ENCODE peak calls at places on chromosomes 7 and 10, in eight cellular contexts. Q, S, E, N, Y, Z, D and I are unnamed samples.

GRCh38 chr7:69564454-69565417 is 33.5 kb upstream of the AUTS2 start:
- DNase-seq in Q (no peak), S (peak), E (peak), N (no peak), Y (peak), Z (no peak), D (peak), I (peak)

GRCh38 chr7:85773116-85773783 is 586.4 kb upstream of the SEMA3D start:
- DNase-seq in Q (no peak), S (no peak), E (peak), N (peak), Y (no peak), Z (peak), D (no peak), I (no peak)

GRCh38 chr7:51029586-51030230 is 247.0 kb upstream of the GRB10 start:
- DNase-seq in Q (no peak), S (no peak), E (peak), N (peak), Y (no peak), Z (peak), D (no peak), I (no peak)

GRCh38 chr10:88272186-88272585 is 310.9 kb downstream of the RNLS start:
- DNase-seq in Q (no peak), S (no peak), E (no peak), N (no peak), Y (no peak), Z (no peak), D (no peak), I (no peak)

GRCh38 chr7:89680161-89680560 is 474.1 kb upstream of the STEAP1 start:
- DNase-seq in Q (no peak), S (no peak), E (no peak), N (no peak), Y (no peak), Z (no peak), D (no peak), I (no peak)

GRCh38 chr7:1719913-1720312 is 49.8 kb downstream of the ELFN1 start:
- DNase-seq in Q (no peak), S (no peak), E (no peak), N (no peak), Y (no peak), Z (no peak), D (no peak), I (no peak)

GRCh38 chr7:157809154-157809862 is 472.5 kb downstream of the DNAJB6 start:
- DNase-seq in Q (no peak), S (no peak), E (no peak), N (no peak), Y (no peak), Z (no peak), D (no peak), I (no peak)

GRCh38 chr7:16271990-16272665 is 149.2 kb downstream of the CRPPA start:
- DNase-seq in Q (no peak), S (no peak), E (peak), N (no peak), Y (no peak), Z (no peak), D (no peak), I (no peak)

GRCh38 chr10:43227911-43228782 is 38.7 kb downstream of the RASGEF1A start:
- DNase-seq in Q (peak), S (no peak), E (no peak), N (no peak), Y (no peak), Z (no peak), D (no peak), I (peak)

GRCh38 chr7:24982917-24983316 is 2.9 kb upstream of the OSBPL3 start:
- DNase-seq in Q (no peak), S (no peak), E (no peak), N (no peak), Y (no peak), Z (no peak), D (no peak), I (no peak)

GRCh38 chr7:91468231-91468630 is 204.0 kb downstream of the FZD1 start:
- DNase-seq in Q (no peak), S (no peak), E (no peak), N (no peak), Y (no peak), Z (no peak), D (no peak), I (no peak)

GRCh38 chr7:27184342-27185012 is 555 bp downstream of the HOXA11 start:
- DNase-seq in Q (peak), S (no peak), E (peak), N (no peak), Y (peak), Z (no peak), D (no peak), I (peak)

GRCh38 chr7:155804897-155805825 is 7.1 kb downstream of the SHH start:
- DNase-seq in Q (peak), S (peak), E (peak), N (no peak), Y (peak), Z (peak), D (peak), I (peak)

GRCh38 chr10:120456626-120457430 is at the start of gene PLPP4:
- DNase-seq in Q (peak), S (peak), E (peak), N (no peak), Y (peak), Z (no peak), D (no peak), I (no peak)

GRCh38 chr7:36946401-36946739 is 222.1 kb upstream of the AOAH start:
- DNase-seq in Q (no peak), S (no peak), E (no peak), N (no peak), Y (no peak), Z (no peak), D (no peak), I (no peak)

GRCh38 chr10:34282186-34282585 is 532.9 kb downstream of the PARD3 start:
- DNase-seq in Q (no peak), S (peak), E (no peak), N (no peak), Y (no peak), Z (no peak), D (no peak), I (no peak)

GRCh38 chr10:5484205-5484604 is 15.2 kb downstream of the CALML5 start:
- DNase-seq in Q (no peak), S (no peak), E (peak), N (no peak), Y (no peak), Z (peak), D (no peak), I (no peak)

GRCh38 chr10:68327889-68328786 is 3.7 kb upstream of the HNRNPH3 start:
- DNase-seq in Q (no peak), S (no peak), E (peak), N (no peak), Y (no peak), Z (peak), D (no peak), I (no peak)

GRCh38 chr7:90621892-90622182 is 25.7 kb downstream of the CDK14 start:
- DNase-seq in Q (no peak), S (no peak), E (no peak), N (no peak), Y (no peak), Z (no peak), D (no peak), I (no peak)

GRCh38 chr7:25382175-25382574 is 153.9 kb upstream of the NPVF start:
- DNase-seq in Q (no peak), S (no peak), E (no peak), N (no peak), Y (no peak), Z (no peak), D (no peak), I (no peak)

GRCh38 chr10:115830260-115830970 is 442.6 kb downstream of the GFRA1 start:
- DNase-seq in Q (no peak), S (no peak), E (no peak), N (peak), Y (no peak), Z (peak), D (no peak), I (no peak)

GRCh38 chr7:101021703-101022102 is 1.8 kb downstream of the MUC17 start:
- DNase-seq in Q (no peak), S (no peak), E (no peak), N (no peak), Y (no peak), Z (no peak), D (no peak), I (no peak)

GRCh38 chr10:4532976-4533375 is 293.0 kb upstream of the AKR1E2 start:
- DNase-seq in Q (no peak), S (no peak), E (peak), N (no peak), Y (no peak), Z (no peak), D (no peak), I (no peak)

GRCh38 chr7:70014472-70015232 is 416.4 kb downstream of the AUTS2 start:
- DNase-seq in Q (no peak), S (no peak), E (no peak), N (no peak), Y (no peak), Z (no peak), D (no peak), I (no peak)

GRCh38 chr10:43453266-43453831 is 16.4 kb downstream of the ZNF487 start:
- DNase-seq in Q (no peak), S (peak), E (no peak), N (no peak), Y (no peak), Z (no peak), D (peak), I (no peak)

GRCh38 chr7:153422291-153423189 is 629.7 kb upstream of the DPP6 start:
- DNase-seq in Q (no peak), S (no peak), E (no peak), N (no peak), Y (no peak), Z (no peak), D (no peak), I (no peak)

GRCh38 chr7:99599836-99600235 is 1.8 kb downstream of the TMEM225B start:
- DNase-seq in Q (no peak), S (no peak), E (no peak), N (no peak), Y (no peak), Z (no peak), D (no peak), I (no peak)

GRCh38 chr7:30321992-30322637 is 37.7 kb downstream of the ZNRF2 start:
- DNase-seq in Q (no peak), S (peak), E (peak), N (no peak), Y (no peak), Z (peak), D (peak), I (no peak)

GRCh38 chr10:75984067-75984466 is 552.6 kb downstream of the LRMDA start:
- DNase-seq in Q (no peak), S (no peak), E (no peak), N (no peak), Y (no peak), Z (no peak), D (no peak), I (no peak)

GRCh38 chr10:119896937-119897336 is 4.4 kb downstream of the SEC23IP start:
- DNase-seq in Q (no peak), S (no peak), E (peak), N (no peak), Y (peak), Z (peak), D (no peak), I (peak)

GRCh38 chr10:27890971-27891370 is 107.9 kb downstream of the ODAD2 start:
- DNase-seq in Q (no peak), S (no peak), E (no peak), N (no peak), Y (no peak), Z (no peak), D (no peak), I (no peak)

GRCh38 chr10:29357962-29358635 is 69.2 kb downstream of the LYZL1 start:
- DNase-seq in Q (no peak), S (no peak), E (no peak), N (no peak), Y (no peak), Z (no peak), D (no peak), I (no peak)

GRCh38 chr7:5755704-5756131 is 25.7 kb downstream of the RNF216 start:
- DNase-seq in Q (no peak), S (no peak), E (peak), N (peak), Y (no peak), Z (peak), D (no peak), I (no peak)

GRCh38 chr10:21292763-21293517 is 232.5 kb downstream of the SKIDA1 start:
- DNase-seq in Q (no peak), S (no peak), E (peak), N (peak), Y (peak), Z (peak), D (no peak), I (peak)

GRCh38 chr10:57955076-57955475 is 312.6 kb downstream of the IPMK start:
- DNase-seq in Q (no peak), S (no peak), E (peak), N (no peak), Y (no peak), Z (peak), D (no peak), I (no peak)

GRCh38 chr10:11724938-11725776 is 17.0 kb upstream of the ECHDC3 start:
- DNase-seq in Q (no peak), S (no peak), E (peak), N (peak), Y (no peak), Z (peak), D (peak), I (no peak)

GRCh38 chr10:44880090-44880715 is 30.9 kb upstream of the TMEM72 start:
- DNase-seq in Q (peak), S (no peak), E (no peak), N (no peak), Y (no peak), Z (no peak), D (no peak), I (no peak)

GRCh38 chr7:112665709-112666108 is 124.5 kb downstream of the TMEM168 start:
- DNase-seq in Q (no peak), S (no peak), E (peak), N (no peak), Y (no peak), Z (peak), D (no peak), I (no peak)
- TF ChIP-seq CTCF in Q (no peak), S (peak), E (peak), N (peak), Y (no peak), Z (no peak), D (no peak), I (no peak)

GRCh38 chr7:108448777-108449576 is 7.3 kb downstream of the NRCAM start:
- DNase-seq in Q (no peak), S (no peak), E (no peak), N (no peak), Y (no peak), Z (no peak), D (no peak), I (no peak)
- H3K4me3 ChIP-seq in Q (no peak), S (no peak), E (no peak), N (no peak), Y (no peak), Z (no peak), D (no peak), I (no peak)

DNA sequence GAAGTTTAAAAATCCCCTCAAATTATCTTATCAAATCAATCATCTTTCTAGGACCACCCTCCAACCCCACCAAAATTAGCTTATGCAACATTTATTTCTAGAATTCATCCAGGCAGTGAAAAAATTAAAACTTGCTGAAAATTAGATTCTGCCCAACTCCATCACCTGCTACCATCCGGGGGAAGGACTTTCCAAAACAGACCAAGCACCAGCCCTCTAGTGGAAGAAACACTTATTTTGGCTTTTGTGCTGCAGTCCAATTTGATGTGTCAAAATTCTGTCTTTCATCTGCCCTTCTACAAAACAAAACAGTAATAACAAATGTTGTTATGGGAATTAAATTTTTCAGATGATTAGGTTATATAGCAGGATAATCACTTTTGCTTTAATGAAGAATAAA is 35.1 kb downstream of the GCC1 start:
- DNase-seq in Q (no peak), S (no peak), E (no peak), N (no peak), Y (no peak), Z (no peak), D (peak), I (no peak)
- TF ChIP-seq CTCF in Q (no peak), S (peak), E (no peak), N (peak), Y (no peak), Z (peak), D (peak), I (no peak)

DNA sequence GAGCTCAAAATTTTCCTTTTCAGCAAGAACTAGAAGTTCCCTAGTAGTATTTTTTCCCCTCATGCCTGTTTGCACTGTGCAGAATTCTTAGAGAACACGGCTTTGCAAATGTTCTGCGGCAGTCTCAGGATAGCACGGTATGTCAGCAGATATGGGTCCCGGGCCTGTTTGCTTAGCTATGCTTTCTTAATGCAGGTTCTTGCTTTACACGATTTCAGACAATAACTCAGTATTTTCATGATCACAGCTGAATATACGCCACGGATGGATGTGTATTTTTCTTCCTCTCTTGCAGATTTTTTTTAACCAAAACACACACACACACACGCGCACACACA is 137.3 kb downstream of the HECW1 start:
- DNase-seq in Q (no peak), S (no peak), E (no peak), N (no peak), Y (no peak), Z (peak), D (no peak), I (no peak)
- H3K4me3 ChIP-seq in Q (no peak), S (no peak), E (no peak), N (peak), Y (no peak), Z (peak), D (no peak), I (no peak)

DNA sequence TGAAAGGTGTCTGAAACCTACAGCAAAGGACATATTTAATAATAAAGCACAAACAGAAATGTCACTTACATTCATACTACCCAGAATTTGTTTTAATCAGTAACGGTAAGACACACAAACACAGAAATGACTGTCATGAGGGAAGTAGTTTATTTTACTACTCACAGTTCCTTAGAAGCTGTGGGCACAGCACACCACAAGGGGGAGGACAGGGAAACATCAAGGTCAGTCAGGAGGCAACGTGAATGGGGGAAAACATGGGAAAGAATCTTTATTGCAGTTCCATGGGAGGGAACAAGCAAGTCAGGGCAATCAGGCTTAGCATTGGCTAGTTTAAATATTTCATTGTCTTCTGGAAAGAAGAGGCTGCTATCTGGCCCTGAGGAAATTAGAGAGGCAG is 123.8 kb upstream of the PDSS1 start:
- DNase-seq in Q (no peak), S (no peak), E (no peak), N (no peak), Y (no peak), Z (no peak), D (no peak), I (no peak)
- TF ChIP-seq CTCF in Q (no peak), S (peak), E (no peak), N (no peak), Y (no peak), Z (no peak), D (peak), I (no peak)

DNA sequence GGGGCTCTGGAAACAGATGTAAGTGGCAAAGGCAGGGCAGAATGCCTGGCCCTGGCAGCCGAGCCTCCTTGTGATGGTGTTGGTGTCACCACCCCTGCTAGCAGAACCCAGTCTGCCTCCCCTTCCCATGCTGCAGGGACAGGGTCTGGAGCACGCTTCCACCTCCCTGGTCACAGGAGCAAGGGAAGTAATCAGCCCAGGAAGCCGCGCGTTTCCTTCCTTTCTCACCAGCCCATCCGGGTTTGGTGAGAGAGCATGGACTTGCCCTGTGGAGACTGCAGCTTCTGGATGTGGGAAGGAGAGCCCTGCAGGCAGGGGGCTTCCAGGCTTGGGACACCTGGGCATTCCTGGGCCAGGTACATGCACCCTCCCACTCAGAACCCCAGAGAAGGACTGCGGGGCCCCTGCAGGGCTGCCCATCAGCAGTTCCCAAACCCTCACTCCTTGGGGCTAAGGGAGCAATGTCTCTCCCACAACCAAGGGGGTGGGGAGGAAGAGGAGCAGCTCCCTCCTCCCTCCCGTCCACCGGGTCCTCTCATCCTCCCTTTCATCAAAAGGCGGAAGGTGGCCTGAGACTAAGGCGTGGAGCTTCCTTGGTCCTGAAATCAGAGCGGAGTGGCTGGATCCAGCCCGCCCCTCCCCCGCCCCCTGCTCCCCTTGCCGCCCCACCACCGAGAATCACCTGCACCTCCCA is 1.8 kb downstream of the MMRN2 start:
- DNase-seq in Q (no peak), S (no peak), E (no peak), N (no peak), Y (peak), Z (no peak), D (no peak), I (no peak)
- H3K4me3 ChIP-seq in Q (peak), S (no peak), E (no peak), N (no peak), Y (peak), Z (no peak), D (no peak), I (peak)

GRCh38 chr10:52951819-52952218 is 179.2 kb upstream of the MBL2 start:
- DNase-seq in Q (no peak), S (no peak), E (peak), N (peak), Y (peak), Z (no peak), D (peak), I (no peak)
- TF ChIP-seq CTCF in Q (peak), S (peak), E (peak), N (peak), Y (no peak), Z (peak), D (peak), I (peak)

DNA sequence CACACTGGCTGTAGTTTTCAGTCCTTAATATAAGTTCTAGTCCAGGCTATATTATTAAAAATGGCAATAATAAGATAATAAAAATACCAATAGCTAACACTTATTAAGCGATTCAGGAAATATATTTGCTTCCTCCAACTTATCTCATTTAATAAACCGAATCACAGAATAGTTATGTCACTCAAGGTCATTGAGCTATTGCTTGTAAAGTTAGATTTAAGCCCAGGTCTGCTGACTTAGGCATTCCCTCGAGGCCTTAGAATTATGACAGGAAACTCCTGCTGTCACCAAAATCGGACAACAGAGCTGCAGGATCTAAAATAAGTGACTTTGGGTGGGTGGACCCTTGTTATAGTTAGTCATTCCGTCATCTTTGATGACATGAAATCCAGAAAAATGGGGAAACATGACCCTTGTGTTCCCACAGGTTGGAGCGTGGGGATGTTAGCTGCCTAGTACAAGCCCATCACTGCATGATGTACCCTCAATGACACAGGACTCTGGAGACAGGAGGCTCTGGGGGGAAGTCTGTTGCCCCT is 181.3 kb upstream of the PHYHIPL start:
- DNase-seq in Q (no peak), S (no peak), E (no peak), N (no peak), Y (no peak), Z (no peak), D (no peak), I (no peak)
- H3K4me3 ChIP-seq in Q (no peak), S (no peak), E (no peak), N (no peak), Y (no peak), Z (no peak), D (no peak), I (no peak)